ENCODE peak calls at places on chromosomes 13 and 19, in ten cellular contexts. D is neural progenitor cell; V is fibroblast of mammary gland; H is activated T-cell treated with anti-CD3 and anti-CD28 coated beads for 24 hours; U is neural crest cell; P is spleen; K is GM20000; Z is GDM1; I is NCI-H2081; C is T-helper 2 cell treated with Interferon-gamma antibody and Interleukin-4, amounts not matched to agents 5 μg/mL and 100 μg/mL, for 36 hours. E is an unnamed sample.
A peak's percentile ranks its signal among the peaks of the same experiment; 100 is the strongest.

GRCh38 chr19:12064266-12065099 is at the start of gene ZNF844:
- DNase-seq in Z (peak; percentile 77), P (peak; percentile 96), H (peak; percentile 73), K (peak; percentile 95), U (peak; percentile 92), D (peak; percentile 93), C (peak; percentile 58), I (peak; percentile 56), V (peak; percentile 83), E (peak; percentile 27)

GRCh38 chr19:27744926-27745844 is 1467.8 kb downstream of the UQCRFS1 start:
- DNase-seq in H (no peak), K (no peak), C (no peak), P (no peak), V (no peak), D (no peak), I (no peak), U (no peak), Z (no peak), E (no peak)

GRCh38 chr19:43901395-43902390 is 33.4 kb downstream of the ZNF45 start:
- DNase-seq in V (peak; percentile 89), I (peak; percentile 45), K (peak; percentile 81), P (peak; percentile 88), H (peak; percentile 49), C (peak; percentile 56), Z (no peak), U (peak; percentile 69), D (peak; percentile 91), E (no peak)

GRCh38 chr19:32563761-32564160 is 17.2 kb upstream of the PDCD5 start:
- DNase-seq in V (no peak), Z (no peak), I (no peak), C (no peak), H (no peak), D (no peak), P (no peak), K (no peak), U (no peak), E (no peak)

GRCh38 chr19:10508707-10509106 is 5.6 kb upstream of the KEAP1 start:
- DNase-seq in I (no peak), C (peak; percentile 33), Z (no peak), D (no peak), U (no peak), V (peak; percentile 56), K (no peak), H (no peak), P (no peak), E (no peak)

GRCh38 chr13:107301724-107302374 is 733.9 kb upstream of the ARGLU1 start:
- DNase-seq in P (no peak), U (no peak), H (no peak), K (no peak), C (no peak), V (peak; percentile 8), Z (no peak), D (peak; percentile 50), I (no peak), E (no peak)

GRCh38 chr19:40214936-40215335 is 3.2 kb downstream of the TTC9B start:
- DNase-seq in I (no peak), U (no peak), V (no peak), K (no peak), P (no peak), C (no peak), Z (no peak), D (no peak), H (no peak), E (no peak)

GRCh38 chr19:19214892-19215291 is 3.1 kb downstream of the NCAN start:
- DNase-seq in K (no peak), V (peak; percentile 30), H (no peak), P (no peak), I (no peak), Z (peak; percentile 31), U (peak; percentile 88), D (peak; percentile 87), C (no peak), E (no peak)

GRCh38 chr13:84655677-84656076 is 773.4 kb upstream of the SLITRK1 start:
- DNase-seq in H (no peak), P (no peak), U (no peak), I (no peak), K (no peak), V (peak; percentile 43), C (no peak), D (no peak), Z (peak; percentile 82), E (no peak)

GRCh38 chr19:751501-752341 is 809 bp downstream of the MISP start:
- DNase-seq in D (no peak), K (no peak), H (no peak), Z (no peak), P (no peak), V (peak; percentile 87), I (no peak), U (no peak), C (no peak), E (no peak)

GRCh38 chr13:73056054-73056962 is 2.5 kb upstream of the KLF5 start:
- DNase-seq in U (no peak), Z (no peak), D (peak; percentile 8), H (no peak), C (no peak), V (peak; percentile 80), I (no peak), K (no peak), P (no peak), E (no peak)

GRCh38 chr19:13920940-13921744 is 15.1 kb downstream of the CC2D1A start:
- DNase-seq in Z (no peak), H (no peak), I (no peak), D (peak; percentile 50), U (no peak), C (peak; percentile 30), V (peak; percentile 64), K (peak; percentile 74), P (no peak), E (no peak)

GRCh38 chr13:113769106-113769505 is 10.1 kb downstream of the TMEM255B start:
- DNase-seq in H (no peak), P (peak; percentile 58), K (no peak), U (no peak), I (no peak), D (no peak), C (no peak), V (no peak), Z (no peak), E (no peak)

GRCh38 chr19:45168767-45169351 is 8.1 kb upstream of the NKPD1 start:
- DNase-seq in C (no peak), D (no peak), Z (no peak), H (no peak), I (no peak), K (no peak), P (no peak), V (no peak), U (no peak), E (no peak)

GRCh38 chr19:56839665-56840451 is 668 bp downstream of the PEG3 start:
- DNase-seq in U (no peak), Z (no peak), D (no peak), I (no peak), V (peak; percentile 84), P (peak; percentile 85), C (no peak), H (no peak), K (no peak), E (no peak)

GRCh38 chr19:10238172-10238783 is 7.1 kb upstream of the S1PR2 start:
- DNase-seq in H (no peak), D (no peak), Z (no peak), I (peak; percentile 79), U (no peak), V (peak; percentile 94), C (no peak), P (no peak), K (no peak), E (no peak)

GRCh38 chr19:36049080-36049698 is 4.9 kb downstream of the THAP8 start:
- DNase-seq in C (no peak), H (no peak), I (no peak), P (no peak), D (no peak), U (no peak), V (peak; percentile 9), Z (no peak), K (no peak), E (no peak)

GRCh38 chr19:10104665-10105221 is 1.4 kb upstream of the PPAN start:
- DNase-seq in P (peak; percentile 87), C (peak; percentile 90), I (no peak), D (no peak), H (peak; percentile 71), U (no peak), V (no peak), K (peak; percentile 80), Z (peak; percentile 94), E (no peak)

GRCh38 chr19:46974181-46974580 is 45.5 kb upstream of the NPAS1 start:
- DNase-seq in U (no peak), K (no peak), P (no peak), I (no peak), Z (no peak), H (no peak), C (no peak), D (no peak), V (no peak), E (no peak)

GRCh38 chr13:114263590-114263989 is 17.8 kb upstream of the UPF3A start:
- DNase-seq in Z (peak; percentile 55), I (no peak), D (no peak), K (no peak), C (no peak), V (no peak), P (no peak), H (no peak), U (no peak), E (no peak)

GRCh38 chr19:46731007-46731501 is 14.1 kb upstream of the PRKD2 start:
- DNase-seq in I (no peak), U (no peak), K (no peak), H (no peak), C (no peak), P (peak; percentile 90), Z (peak; percentile 79), D (no peak), V (peak; percentile 93), E (no peak)

GRCh38 chr13:44125943-44126469 is 246.3 kb downstream of the LACC1 start:
- DNase-seq in D (no peak), H (no peak), I (no peak), Z (no peak), C (no peak), U (no peak), V (peak; percentile 76), K (no peak), P (no peak), E (no peak)

GRCh38 chr19:7516281-7516862 is 469 bp downstream of the ZNF358 start:
- DNase-seq in K (peak; percentile 56), C (no peak), U (no peak), D (peak; percentile 12), Z (no peak), H (no peak), I (no peak), V (no peak), P (peak; percentile 80), E (no peak)

GRCh38 chr13:18962168-18962734 is 219.4 kb downstream of the TUBA3C start:
- DNase-seq in H (no peak), V (no peak), U (no peak), I (no peak), P (no peak), Z (no peak), K (no peak), D (no peak), C (no peak), E (no peak)

GRCh38 chr13:98970293-98970692 is 7.6 kb downstream of the DOCK9 start:
- DNase-seq in H (no peak), K (no peak), D (no peak), U (no peak), I (no peak), C (no peak), V (no peak), P (no peak), Z (no peak), E (no peak)

GRCh38 chr13:48626077-48626449 is 27.7 kb upstream of the CYSLTR2 start:
- DNase-seq in K (no peak), C (no peak), Z (no peak), D (no peak), H (no peak), I (no peak), V (peak; percentile 6), P (no peak), U (no peak), E (no peak)

GRCh38 chr13:102651392-102651791 is 43.5 kb downstream of the METTL21C start:
- DNase-seq in D (no peak), C (no peak), H (no peak), U (no peak), I (no peak), K (no peak), Z (no peak), V (peak; percentile 21), P (no peak), E (no peak)

GRCh38 chr19:48623556-48624066 is 4.3 kb downstream of the SPHK2 start:
- DNase-seq in U (no peak), D (peak; percentile 47), V (no peak), K (no peak), I (no peak), H (no peak), C (no peak), P (no peak), Z (no peak), E (no peak)

E was measured in stimulated activated CD4-positive, alpha-beta T cell treated with anti-CD3 and anti-CD28 coated beads, TNF-alpha, amount 100 ng/mL, for 1 hour.